ENCODE peak calls at places on chromosome 3, in four cellular contexts. F is colonic mucosa, J is astrocyte, Y is HCT116. O is an unnamed sample.

GRCh38 chr3:156898296-156898880 is 72.2 kb downstream of the LEKR1 start:
- DNase-seq in J (peak; percentile 30), F (no peak), Y (no peak), O (peak; percentile 57)

GRCh38 chr3:182618981-182619591 is 174.2 kb upstream of the ATP11B start:
- DNase-seq in Y (peak; percentile 59), J (peak; percentile 93), F (no peak), O (peak; percentile 1)

GRCh38 chr3:64152100-64152499 is 73.2 kb downstream of the PRICKLE2 start:
- DNase-seq in F (no peak), J (peak; percentile 83), Y (no peak), O (peak; percentile 82)

GRCh38 chr3:22620498-22620897 is 582.6 kb upstream of the UBE2E2 start:
- DNase-seq in F (no peak), J (no peak), Y (no peak), O (no peak)

GRCh38 chr3:158659454-158660237 is 12.8 kb downstream of the LXN start:
- DNase-seq in Y (peak; percentile 33), J (peak; percentile 65), F (peak; percentile 67), O (peak; percentile 81)

GRCh38 chr3:154749514-154749913 is 319.5 kb upstream of the GPR149 start:
- DNase-seq in J (no peak), F (no peak), Y (no peak), O (no peak)

GRCh38 chr3:177041021-177041729 is 156.1 kb downstream of the TBL1XR1 start:
- DNase-seq in J (peak; percentile 39), F (no peak), Y (no peak), O (peak; percentile 93)

GRCh38 chr3:113284453-113285050 is 73.2 kb downstream of the BOC start:
- DNase-seq in J (no peak), F (no peak), Y (no peak), O (no peak)

GRCh38 chr3:122186372-122186771 is 2.9 kb downstream of the CASR start:
- DNase-seq in J (no peak), F (peak; percentile 54), Y (no peak), O (no peak)

GRCh38 chr3:11661052-11661656 is 17.4 kb upstream of the VGLL4 start:
- DNase-seq in J (no peak), Y (no peak), F (no peak), O (no peak)

DNA sequence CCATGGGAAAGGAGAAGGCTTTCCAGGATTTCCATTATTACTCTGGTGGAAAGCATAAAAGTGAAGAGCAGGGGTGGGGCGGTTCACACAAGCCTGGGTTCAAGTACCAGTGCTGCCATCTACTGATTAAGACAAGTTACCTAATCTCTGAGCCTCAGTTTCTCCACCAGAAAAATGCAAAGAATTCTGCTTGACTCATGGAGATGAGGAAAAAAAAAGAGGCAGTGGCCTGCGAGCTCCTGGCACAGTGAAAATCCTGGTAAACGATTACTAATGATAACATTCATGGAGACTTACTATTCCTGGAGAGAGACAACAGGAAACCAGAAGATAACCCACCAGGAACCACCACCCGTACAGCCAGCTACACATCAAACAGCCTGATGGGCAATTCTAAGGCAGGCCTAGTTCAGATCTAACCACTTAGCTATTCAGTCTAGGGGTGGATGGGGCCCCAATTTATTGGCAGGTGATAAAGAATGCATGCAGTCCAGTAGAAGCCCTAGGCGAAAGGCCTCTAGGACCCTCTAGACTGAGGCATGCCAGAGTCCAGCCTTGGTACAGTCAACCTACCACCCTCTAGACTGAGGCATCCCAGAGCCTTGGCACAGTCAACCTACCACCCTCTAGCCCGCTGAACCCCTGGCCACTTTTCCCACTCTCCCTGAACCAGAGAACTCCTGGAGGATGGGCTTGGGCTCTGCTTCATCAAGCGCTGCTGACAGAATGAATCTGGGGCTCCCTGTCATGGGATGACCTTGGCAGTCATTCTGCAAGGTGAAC is 2.5 kb downstream of the AMOTL2 start:
- DNase-seq in J (peak; percentile 49), Y (no peak), F (no peak), O (peak; percentile 70)
- H3K4me3 ChIP-seq in J (peak overlapping the region; percentile 99), Y (peak overlapping the region; percentile 28), F (no peak overlapping the region), O (peak overlapping the region; percentile 99)

GRCh38 chr3:44913868-44914468 is 39.6 kb downstream of the TGM4 start:
- DNase-seq in Y (peak; percentile 40), J (no peak), F (peak; percentile 69), O (peak; percentile 67)

GRCh38 chr3:44918581-44918980 is 44.2 kb downstream of the TGM4 start:
- DNase-seq in J (no peak), F (no peak), Y (no peak), O (no peak)

GRCh38 chr3:44918087-44918486 is 43.7 kb downstream of the TGM4 start:
- DNase-seq in F (no peak), J (no peak), Y (no peak), O (no peak)

GRCh38 chr3:44915702-44916438 is 41.5 kb downstream of the TGM4 start:
- DNase-seq in J (no peak), F (no peak), Y (no peak), O (peak; percentile 17)

DNA sequence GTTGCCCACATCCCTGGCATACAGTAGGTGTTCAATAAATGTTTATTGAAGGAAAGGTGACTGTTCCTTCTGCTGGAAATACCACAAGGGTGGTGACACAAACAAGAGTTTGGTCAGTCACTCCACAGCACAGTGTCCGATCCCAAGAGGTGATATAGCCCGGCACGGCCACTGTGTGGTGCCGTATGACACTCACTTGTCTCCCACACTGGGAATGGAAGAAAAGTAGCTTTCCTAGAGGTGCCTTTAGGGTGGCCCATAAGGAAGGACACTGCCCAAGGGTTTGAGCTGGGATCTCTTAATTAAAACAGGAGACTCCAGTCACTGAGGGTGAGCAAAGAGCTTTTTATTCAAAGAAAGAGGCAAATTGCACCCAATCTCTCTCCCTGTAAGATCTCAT is 40.5 kb downstream of the TGM4 start:
- DNase-seq in J (no peak), F (no peak), Y (no peak), O (no peak)
- TF ChIP-seq CTCF in J (peak; percentile 17), F (peak; percentile 23), Y (peak; percentile 55), O (peak; percentile 50)

GRCh38 chr3:51975857-51976549 is 1.1 kb downstream of the ABHD14A start:
- DNase-seq in F (peak; percentile 81), J (peak; percentile 56), Y (no peak), O (peak; percentile 53)
- H3K4me3 ChIP-seq in F (peak overlapping the region; percentile 81), J (peak overlapping the region; percentile 63), Y (peak overlapping the region; percentile 99), O (peak overlapping the region; percentile 93)

GRCh38 chr3:126008219-126008618 is 39.2 kb downstream of the ROPN1B start:
- DNase-seq in F (no peak), J (no peak), Y (no peak), O (no peak)
- TF ChIP-seq CTCF in F (no peak), J (no peak), Y (no peak), O (no peak)

GRCh38 chr3:14405120-14405885 is 2.9 kb downstream of the SLC6A6 start:
- DNase-seq in F (no peak), Y (no peak), J (no peak), O (peak; percentile 49)
- H3K4me3 ChIP-seq in F (no peak overlapping the region), Y (no peak overlapping the region), J (no peak overlapping the region), O (peak overlapping the region; percentile 94)

DNA sequence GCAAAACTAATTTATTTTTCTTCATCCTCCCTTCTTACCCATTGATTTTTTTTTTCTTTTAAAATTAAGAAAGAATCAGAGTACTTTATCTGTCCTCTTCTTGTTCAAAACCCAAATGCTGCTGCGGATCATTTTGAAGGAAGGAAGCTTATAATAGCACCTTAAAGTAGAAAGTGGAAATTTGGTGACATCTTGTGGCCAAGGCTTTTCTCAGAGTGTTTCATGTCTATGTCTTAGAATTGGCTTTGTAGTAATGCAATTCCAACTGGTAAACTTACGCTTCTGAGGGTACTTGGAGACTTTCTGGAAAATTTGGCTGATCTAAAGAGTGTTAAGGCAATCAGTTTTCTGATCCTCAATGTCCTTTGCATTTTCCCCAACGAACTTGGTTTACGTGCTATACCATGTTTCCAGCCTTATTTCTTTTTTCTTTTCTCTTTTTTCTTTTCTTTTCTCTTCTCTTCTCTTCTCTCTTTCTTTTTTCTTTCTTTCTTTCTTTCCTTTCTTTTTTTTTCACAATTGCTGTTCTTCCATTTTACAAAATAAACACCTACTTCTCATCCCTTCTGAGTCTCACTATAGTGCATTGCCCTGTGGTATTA is 30.7 kb downstream of the C3orf38 start:
- DNase-seq in J (peak; percentile 37), Y (peak; percentile 10), F (peak; percentile 19), O (peak; percentile 54)
- TF ChIP-seq CTCF in J (peak; percentile 49), Y (peak; percentile 49), F (peak; percentile 13), O (peak; percentile 66)